ENCODE peak calls at places on chromosomes 2 and 18, in ten cellular contexts. Q, Y, G, K, R, L, O, E, P and M are unnamed samples.

GRCh38 chr18:1498216-1498615 is 593.5 kb downstream of the ADCYAP1 start:
- DNase-seq in Y (no peak), K (no peak), P (no peak), Q (no peak), G (no peak), O (no peak), E (no peak), R (no peak), L (no peak), M (no peak)

GRCh38 chr18:23237524-23238151 is 102.4 kb downstream of the CABLES1 start:
- DNase-seq in K (no peak), Y (peak), Q (no peak), E (peak), G (peak), R (no peak), P (peak), O (peak), L (peak), M (peak)

GRCh38 chr2:84991404-84992151 is 20.6 kb downstream of the KCMF1 start:
- DNase-seq in K (no peak), G (no peak), P (peak), E (peak), Y (peak), O (no peak), R (no peak), Q (no peak), L (no peak), M (no peak)

GRCh38 chr18:76875390-76876330 is 53.3 kb downstream of the ZNF236 start:
- DNase-seq in P (peak), R (no peak), E (peak), G (no peak), Q (no peak), K (peak), Y (peak), O (no peak), L (peak), M (peak)

GRCh38 chr2:109128048-109128465 is 948 bp upstream of the SH3RF3 start:
- DNase-seq in Y (peak), L (peak), R (peak), G (peak), K (peak), E (peak), Q (no peak), P (peak), O (peak), M (peak)

GRCh38 chr18:12282436-12283039 is 25.5 kb upstream of the TUBB6 start:
- DNase-seq in P (peak), O (no peak), R (no peak), Y (peak), Q (no peak), G (no peak), L (no peak), E (peak), K (peak), M (no peak)

GRCh38 chr2:27378096-27378808 is 2.3 kb downstream of the ZNF513 start:
- DNase-seq in R (no peak), K (peak), G (no peak), Q (no peak), E (no peak), Y (no peak), O (no peak), P (no peak), L (no peak), M (no peak)

GRCh38 chr18:69895081-69896047 is 52.3 kb downstream of the CD226 start:
- DNase-seq in R (no peak), G (no peak), P (no peak), Q (no peak), K (no peak), Y (no peak), L (no peak), E (no peak), O (no peak), M (no peak)

GRCh38 chr2:164542584-164543021 is 78.7 kb downstream of the GRB14 start:
- DNase-seq in G (no peak), Y (peak), Q (no peak), E (peak), P (peak), R (no peak), O (no peak), K (peak), L (no peak), M (no peak)

GRCh38 chr18:62863629-62864028 is 148.3 kb downstream of the PHLPP1 start:
- DNase-seq in R (no peak), E (peak), K (no peak), Q (peak), L (no peak), Y (peak), G (no peak), O (no peak), P (peak), M (no peak)

GRCh38 chr2:184155791-184156190 is 442.5 kb upstream of the ZNF804A start:
- DNase-seq in G (no peak), R (no peak), O (no peak), E (no peak), L (no peak), K (no peak), Y (no peak), P (no peak), Q (no peak), M (no peak)

GRCh38 chr18:79397830-79398761 is 2.4 kb downstream of the NFATC1 start:
- DNase-seq in P (no peak), O (no peak), K (no peak), G (peak), R (no peak), Q (no peak), Y (no peak), E (no peak), L (no peak), M (no peak)

GRCh38 chr2:674319-674985 is 2.8 kb downstream of the TMEM18 start:
- DNase-seq in Q (no peak), P (no peak), R (no peak), G (no peak), Y (peak), O (no peak), K (no peak), E (peak), L (no peak), M (no peak)

GRCh38 chr2:188481474-188481873 is 189.8 kb downstream of the GULP1 start:
- DNase-seq in R (no peak), Q (no peak), P (no peak), E (no peak), G (no peak), L (no peak), Y (no peak), K (no peak), O (no peak), M (no peak)

GRCh38 chr2:149076863-149077412 is 38.4 kb downstream of the LYPD6B start:
- DNase-seq in K (no peak), E (no peak), O (no peak), Q (no peak), P (no peak), R (no peak), Y (no peak), G (no peak), L (no peak), M (no peak)